ENCODE peak calls at places on chromosomes 1 and 21, in seven cellular contexts. P, Z, U, S, Q, W and C are unnamed samples.

GRCh38 chr1:75136921-75137641 is 2.9 kb downstream of the LHX8 start:
- DNase-seq in P (no peak), Z (peak), U (no peak), Q (no peak), S (no peak), W (no peak), C (peak)

GRCh38 chr1:36400825-36401601 is 3.3 kb upstream of the LSM10 start:
- DNase-seq in S (no peak), W (peak), P (peak), Z (peak), Q (peak), U (no peak), C (no peak)

GRCh38 chr1:54464031-54464476 is 57.9 kb upstream of the SSBP3 start:
- DNase-seq in Q (no peak), U (no peak), P (no peak), S (no peak), W (no peak), Z (no peak), C (no peak)

GRCh38 chr1:70071597-70071996 is 133.8 kb downstream of the LRRC40 start:
- DNase-seq in S (no peak), Z (peak), U (peak), P (no peak), Q (no peak), W (no peak), C (peak)

GRCh38 chr1:17137441-17137840 is 18.2 kb upstream of the PADI2 start:
- DNase-seq in S (no peak), Z (no peak), P (no peak), Q (no peak), U (no peak), W (no peak), C (no peak)

GRCh38 chr1:82318921-82319320 is 518.2 kb downstream of the ADGRL2 start:
- DNase-seq in U (peak), Q (no peak), Z (no peak), W (no peak), P (no peak), S (peak), C (no peak)

GRCh38 chr1:168396940-168397680 is 116.4 kb downstream of the TBX19 start:
- DNase-seq in U (no peak), Z (no peak), S (no peak), P (no peak), W (no peak), Q (no peak), C (no peak)

GRCh38 chr21:34335316-34335715 is 28.5 kb upstream of the KCNE2 start:
- DNase-seq in P (no peak), S (no peak), W (no peak), Q (no peak), Z (peak), U (no peak), C (peak)

GRCh38 chr21:39029086-39029772 is 154.0 kb downstream of the PSMG1 start:
- DNase-seq in S (no peak), P (no peak), W (no peak), Z (peak), U (no peak), Q (no peak), C (no peak)

GRCh38 chr1:228804640-228805413 is 69.5 kb downstream of the RHOU start:
- DNase-seq in S (no peak), Z (no peak), U (no peak), P (no peak), W (no peak), Q (peak), C (no peak)

GRCh38 chr1:234604726-234605492 is 5.1 kb downstream of the IRF2BP2 start:
- DNase-seq in Q (no peak), S (peak), W (no peak), P (no peak), U (no peak), Z (no peak), C (peak)